ENCODE peak calls at places on chromosomes 3 and 15, in five cellular contexts. X is spleen, J is endothelial cell of umbilical vein, L is fibroblast of lung, R is AG04450. W is an unnamed sample.

GRCh38 chr3:156356537-156357363 is 198.2 kb downstream of the SSR3 start:
- DNase-seq in X (no peak), J (no peak), L (no peak), R (no peak), W (no peak)

GRCh38 chr3:128347282-128347681 is 119.4 kb downstream of the DNAJB8 start:
- DNase-seq in X (no peak), J (no peak), L (no peak), R (no peak), W (no peak)

GRCh38 chr3:181896605-181897004 is 184.9 kb downstream of the SOX2 start:
- DNase-seq in X (no peak), J (no peak), L (no peak), R (no peak), W (no peak)

GRCh38 chr3:140595295-140595694 is 82.6 kb upstream of the TRIM42 start:
- DNase-seq in X (no peak), J (no peak), L (peak), R (no peak), W (no peak)

GRCh38 chr3:133663569-133664313 is 2.0 kb upstream of the TOPBP1 start:
- DNase-seq in X (no peak), J (peak), L (peak), R (no peak), W (no peak)

GRCh38 chr3:77373619-77374018 is 333.7 kb downstream of the ROBO2 start:
- DNase-seq in X (no peak), J (no peak), L (no peak), R (no peak), W (no peak)

GRCh38 chr3:113631143-113631542 is 65.3 kb downstream of the USF3 start:
- DNase-seq in X (no peak), J (no peak), L (no peak), R (no peak), W (no peak)

GRCh38 chr3:195084746-195085145 is 186.2 kb downstream of the XXYLT1 start:
- DNase-seq in X (peak), J (no peak), L (no peak), R (no peak), W (no peak)

GRCh38 chr15:89034305-89034704 is 54.0 kb upstream of the ABHD2 start:
- DNase-seq in X (no peak), J (peak), L (peak), R (no peak), W (no peak)
- TF ChIP-seq CTCF in X (no peak), J (no peak), L (peak), R (peak), W (peak)

DNA sequence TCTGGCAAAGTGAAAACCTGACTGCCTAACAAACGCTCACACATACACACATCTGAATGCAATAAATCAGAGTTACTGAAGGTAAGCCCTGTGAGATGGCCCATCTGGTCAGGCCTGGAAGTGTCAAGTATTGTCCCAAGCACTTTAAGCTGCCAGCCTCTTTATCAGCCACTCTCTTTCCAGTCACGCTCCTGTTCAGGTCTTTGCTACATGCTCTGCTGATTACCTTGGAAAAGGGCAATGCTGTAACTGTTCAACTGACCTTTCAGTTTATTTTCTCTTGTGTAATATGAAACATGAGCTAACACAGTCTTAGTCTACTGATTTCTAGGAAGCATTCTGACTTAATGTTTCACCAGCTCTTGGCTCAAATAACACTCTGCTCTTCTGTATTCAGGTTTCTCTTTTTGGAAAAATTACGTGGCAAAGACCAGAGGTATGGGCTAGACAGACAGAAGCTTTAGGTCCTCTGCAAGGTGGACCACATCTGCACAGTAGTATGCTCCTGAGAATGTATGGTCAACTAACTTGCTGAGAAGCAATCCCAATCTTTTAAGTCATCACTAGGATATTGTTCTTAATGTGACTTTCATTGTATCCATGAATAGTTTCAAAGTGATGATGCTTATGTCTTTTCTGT is 44.5 kb downstream of the GBE1 start:
- DNase-seq in X (no peak), J (no peak), L (peak), R (peak), W (no peak)
- H3K4me3 ChIP-seq in X (no peak), J (no peak), L (no peak), R (no peak), W (no peak)

GRCh38 chr3:16658004-16658932 is 53.0 kb upstream of the DAZL start:
- DNase-seq in X (no peak), J (no peak), L (no peak), R (no peak), W (no peak)
- TF ChIP-seq CTCF in X (no peak), J (no peak), L (no peak), R (no peak), W (no peak)

GRCh38 chr3:138260636-138261035 is 69.0 kb downstream of the NME9 start:
- DNase-seq in X (no peak), J (no peak), L (peak), R (no peak), W (no peak)
- H3K4me3 ChIP-seq in X (no peak), J (no peak), L (no peak), R (no peak), W (no peak)

GRCh38 chr3:98705694-98706093 is 57.4 kb upstream of the ST3GAL6 start:
- DNase-seq in X (no peak), J (no peak), L (no peak), R (no peak), W (no peak)
- TF ChIP-seq CTCF in X (no peak), J (no peak), L (no peak), R (peak), W (no peak)

GRCh38 chr3:74891312-74891711 is 276.9 kb upstream of the CNTN3 start:
- DNase-seq in X (no peak), J (no peak), L (no peak), R (no peak), W (no peak)
- H3K4me3 ChIP-seq in X (no peak), J (no peak), L (no peak), R (no peak), W (no peak)

DNA sequence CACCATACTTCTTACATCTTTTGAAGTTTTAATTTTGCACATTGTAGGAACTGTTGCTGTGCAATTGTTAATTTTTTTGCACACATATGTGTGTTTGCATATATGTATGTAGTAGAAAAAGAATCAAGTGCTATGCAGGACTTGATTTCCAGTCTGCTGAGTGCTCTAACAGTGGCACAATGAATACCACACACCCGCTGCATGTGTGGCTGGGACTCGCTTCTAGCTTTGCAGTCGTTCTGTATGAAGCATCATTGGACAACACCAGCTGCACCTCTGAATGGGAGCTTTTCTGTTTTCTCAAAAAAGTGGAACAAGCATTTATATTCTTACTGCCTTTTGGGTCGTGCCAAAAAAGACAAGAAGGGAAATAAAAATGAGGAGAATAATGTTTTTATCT is 564.7 kb downstream of the FOXP1 start:
- DNase-seq in X (no peak), J (no peak), L (no peak), R (no peak), W (no peak)
- TF ChIP-seq CTCF in X (no peak), J (no peak), L (no peak), R (no peak), W (no peak)